ENCODE peak calls at places on chromosomes 16 and 17, in seven cellular contexts. One of them, this sample, is unnamed.

GRCh38 chr17:76907352-76907751 is 39.1 kb downstream of the MGAT5B start:
- DNase-seq in HepG2: no peak
- DNase-seq in HEK293T: no peak
- DNase-seq in NCI-H774: no peak
- DNase-seq in astrocyte of the spinal cord: no peak
- DNase-seq in HFFc6: no peak
- DNase-seq in hypothalamus: no peak
- DNase-seq in this sample: no peak

GRCh38 chr17:3916013-3916696 is at the start of gene P2RX1:
- DNase-seq in HepG2: no peak
- DNase-seq in HEK293T: no peak
- DNase-seq in NCI-H774: no peak
- DNase-seq in astrocyte of the spinal cord: no peak
- DNase-seq in HFFc6: no peak
- DNase-seq in hypothalamus: no peak
- DNase-seq in this sample: no peak

GRCh38 chr17:67042104-67042899 is 2.1 kb upstream of the CACNG1 start:
- DNase-seq in HepG2: no peak
- DNase-seq in HEK293T: no peak
- DNase-seq in NCI-H774: no peak
- DNase-seq in astrocyte of the spinal cord: no peak
- DNase-seq in HFFc6: no peak
- DNase-seq in hypothalamus: no peak
- DNase-seq in this sample: no peak

GRCh38 chr17:75060434-75061054 is 13.5 kb downstream of the KCTD2 start:
- DNase-seq in HepG2: no peak
- DNase-seq in HEK293T: no peak
- DNase-seq in NCI-H774: no peak
- DNase-seq in astrocyte of the spinal cord: no peak
- DNase-seq in HFFc6: no peak
- DNase-seq in hypothalamus: no peak
- DNase-seq in this sample: no peak

GRCh38 chr17:77887110-77887463 is 71.4 kb upstream of the TNRC6C start:
- DNase-seq in HepG2: no peak
- DNase-seq in HEK293T: no peak
- DNase-seq in NCI-H774: no peak
- DNase-seq in astrocyte of the spinal cord: no peak
- DNase-seq in HFFc6: no peak
- DNase-seq in hypothalamus: no peak
- DNase-seq in this sample: no peak

GRCh38 chr17:38571833-38572274 is 33.9 kb downstream of the SRCIN1 start:
- DNase-seq in HepG2: no peak
- DNase-seq in HEK293T: no peak
- DNase-seq in NCI-H774: no peak
- DNase-seq in astrocyte of the spinal cord: no peak
- DNase-seq in HFFc6: no peak
- DNase-seq in hypothalamus: no peak
- DNase-seq in this sample: no peak

GRCh38 chr17:22138861-22139469 is 446.6 kb downstream of the KCNJ18 start:
- DNase-seq in HepG2: no peak
- DNase-seq in HEK293T: no peak
- DNase-seq in NCI-H774: no peak
- DNase-seq in astrocyte of the spinal cord: no peak
- DNase-seq in HFFc6: no peak
- DNase-seq in hypothalamus: no peak
- DNase-seq in this sample: no peak

GRCh38 chr16:65667013-65667578 is 545.2 kb upstream of the CDH11 start:
- DNase-seq in HepG2: peak; percentile 9
- DNase-seq in HEK293T: no peak
- DNase-seq in NCI-H774: no peak
- DNase-seq in astrocyte of the spinal cord: peak; percentile 54
- DNase-seq in HFFc6: peak; percentile 12
- DNase-seq in hypothalamus: no peak
- DNase-seq in this sample: no peak

GRCh38 chr16:67608367-67608766 is 36.6 kb upstream of the CARMIL2 start:
- DNase-seq in HepG2: no peak
- DNase-seq in HEK293T: no peak
- DNase-seq in NCI-H774: no peak
- DNase-seq in astrocyte of the spinal cord: no peak
- DNase-seq in HFFc6: no peak
- DNase-seq in hypothalamus: no peak
- DNase-seq in this sample: no peak

GRCh38 chr17:10875411-10875810 is 37.5 kb upstream of the PIRT start:
- DNase-seq in HepG2: no peak
- DNase-seq in HEK293T: peak; percentile 10
- DNase-seq in NCI-H774: no peak
- DNase-seq in astrocyte of the spinal cord: no peak
- DNase-seq in HFFc6: no peak
- DNase-seq in hypothalamus: no peak
- DNase-seq in this sample: no peak